ENCODE peak calls at places on chromosomes 11 and 22, in four cellular contexts. One of them, this sample, is unnamed.

GRCh38 chr11:95545116-95545875 is 244.3 kb downstream of the FAM76B start:
- DNase-seq in HepG2: no peak
- DNase-seq in GM12878: no peak
- DNase-seq in H1: no peak
- DNase-seq in this sample: no peak

GRCh38 chr11:101706541-101706940 is 122.7 kb upstream of the TRPC6 start:
- DNase-seq in HepG2: no peak
- DNase-seq in GM12878: no peak
- DNase-seq in H1: no peak
- DNase-seq in this sample: no peak

GRCh38 chr11:2885017-2885675 is 429 bp downstream of the CDKN1C start:
- DNase-seq in HepG2: no peak
- DNase-seq in GM12878: no peak
- DNase-seq in H1: no peak
- DNase-seq in this sample: no peak

GRCh38 chr22:27240298-27240885 is 561.2 kb downstream of the MN1 start:
- DNase-seq in HepG2: no peak
- DNase-seq in GM12878: no peak
- DNase-seq in H1: no peak
- DNase-seq in this sample: no peak

GRCh38 chr22:30826670-30827355 is 132.1 kb downstream of the OSBP2 start:
- DNase-seq in HepG2: no peak
- DNase-seq in GM12878: no peak
- DNase-seq in H1: peak
- DNase-seq in this sample: no peak

GRCh38 chr22:16699336-16699735 is 106.7 kb upstream of the CCT8L2 start:
- DNase-seq in HepG2: no peak
- DNase-seq in GM12878: no peak
- DNase-seq in H1: no peak
- DNase-seq in this sample: no peak

GRCh38 chr11:76419896-76420295 is 24.9 kb upstream of the EMSY start:
- DNase-seq in HepG2: peak
- DNase-seq in GM12878: no peak
- DNase-seq in H1: peak
- DNase-seq in this sample: peak

GRCh38 chr11:125299821-125300220 is 135.3 kb downstream of the PKNOX2 start:
- DNase-seq in HepG2: no peak
- DNase-seq in GM12878: no peak
- DNase-seq in H1: no peak
- DNase-seq in this sample: no peak

GRCh38 chr11:117230981-117231636 is 764 bp downstream of the PCSK7 start:
- DNase-seq in HepG2: no peak
- DNase-seq in GM12878: no peak
- DNase-seq in H1: no peak
- DNase-seq in this sample: no peak

GRCh38 chr11:70582886-70583641 is 184.7 kb downstream of the CTTN start:
- DNase-seq in HepG2: no peak
- DNase-seq in GM12878: no peak
- DNase-seq in H1: no peak
- DNase-seq in this sample: no peak

GRCh38 chr11:22780914-22781593 is 48.5 kb downstream of the SVIP start:
- DNase-seq in HepG2: no peak
- DNase-seq in GM12878: no peak
- DNase-seq in H1: no peak
- DNase-seq in this sample: no peak

GRCh38 chr22:17910561-17911311 is 113.6 kb downstream of the MICAL3 start:
- DNase-seq in HepG2: no peak
- DNase-seq in GM12878: no peak
- DNase-seq in H1: peak
- DNase-seq in this sample: peak

GRCh38 chr11:128323381-128323780 is 264.0 kb downstream of the ETS1 start:
- DNase-seq in HepG2: no peak
- DNase-seq in GM12878: no peak
- DNase-seq in H1: no peak
- DNase-seq in this sample: no peak

GRCh38 chr11:77039491-77040400 is 5.5 kb downstream of the B3GNT6 start:
- DNase-seq in HepG2: no peak
- DNase-seq in GM12878: no peak
- DNase-seq in H1: peak
- DNase-seq in this sample: peak

GRCh38 chr11:69018924-69019323 is 5.9 kb upstream of the MRGPRF start:
- DNase-seq in HepG2: no peak
- DNase-seq in GM12878: no peak
- DNase-seq in H1: no peak
- DNase-seq in this sample: no peak

GRCh38 chr11:69808708-69809107 is 10.5 kb downstream of the FGF3 start:
- DNase-seq in HepG2: no peak
- DNase-seq in GM12878: no peak
- DNase-seq in H1: no peak
- DNase-seq in this sample: no peak

GRCh38 chr11:86145439-86146156 is 76.7 kb upstream of the PICALM start:
- DNase-seq in HepG2: peak
- DNase-seq in GM12878: no peak
- DNase-seq in H1: no peak
- DNase-seq in this sample: no peak

GRCh38 chr22:43905681-43906080 is 13.9 kb upstream of the PNPLA5 start:
- DNase-seq in HepG2: no peak
- DNase-seq in GM12878: no peak
- DNase-seq in H1: no peak
- DNase-seq in this sample: no peak

GRCh38 chr22:42972592-42973535 is 42.1 kb downstream of the PACSIN2 start:
- DNase-seq in HepG2: no peak
- DNase-seq in GM12878: no peak
- DNase-seq in H1: no peak
- DNase-seq in this sample: no peak

GRCh38 chr22:38085056-38085455 is 1.1 kb upstream of the SLC16A8 start:
- DNase-seq in HepG2: no peak
- DNase-seq in GM12878: no peak
- DNase-seq in H1: no peak
- DNase-seq in this sample: no peak

GRCh38 chr11:131914299-131914902 is 544.0 kb downstream of the NTM start:
- DNase-seq in HepG2: no peak
- DNase-seq in GM12878: no peak
- DNase-seq in H1: no peak
- DNase-seq in this sample: no peak

GRCh38 chr11:69402251-69402892 is 79.1 kb upstream of the LINC01488 start:
- DNase-seq in HepG2: no peak
- DNase-seq in GM12878: no peak
- DNase-seq in H1: no peak
- DNase-seq in this sample: no peak

GRCh38 chr11:133720951-133721350 is 124.4 kb downstream of the SPATA19 start:
- DNase-seq in HepG2: no peak
- DNase-seq in GM12878: no peak
- DNase-seq in H1: no peak
- DNase-seq in this sample: no peak

GRCh38 chr11:113994077-113994954 is 19.4 kb downstream of the HTR3A start:
- DNase-seq in HepG2: no peak
- DNase-seq in GM12878: no peak
- DNase-seq in H1: peak
- DNase-seq in this sample: no peak

GRCh38 chr11:24496728-24497396 is at the start of gene LUZP2:
- DNase-seq in HepG2: no peak
- DNase-seq in GM12878: no peak
- DNase-seq in H1: peak
- DNase-seq in this sample: peak

GRCh38 chr11:19746081-19746480 is 33.4 kb downstream of the NAV2 start:
- DNase-seq in HepG2: no peak
- DNase-seq in GM12878: no peak
- DNase-seq in H1: no peak
- DNase-seq in this sample: no peak

GRCh38 chr22:17281026-17281809 is 62.0 kb upstream of the ADA2 start:
- DNase-seq in HepG2: no peak
- DNase-seq in GM12878: no peak
- DNase-seq in H1: no peak
- DNase-seq in this sample: no peak

GRCh38 chr11:65382804-65383368 is 440 bp upstream of the SLC25A45 start:
- DNase-seq in HepG2: no peak
- DNase-seq in GM12878: no peak
- DNase-seq in H1: no peak
- DNase-seq in this sample: no peak

GRCh38 chr22:19876314-19876940 is 21.8 kb upstream of the GNB1L start:
- DNase-seq in HepG2: no peak
- DNase-seq in GM12878: no peak
- DNase-seq in H1: peak
- DNase-seq in this sample: no peak

DNA sequence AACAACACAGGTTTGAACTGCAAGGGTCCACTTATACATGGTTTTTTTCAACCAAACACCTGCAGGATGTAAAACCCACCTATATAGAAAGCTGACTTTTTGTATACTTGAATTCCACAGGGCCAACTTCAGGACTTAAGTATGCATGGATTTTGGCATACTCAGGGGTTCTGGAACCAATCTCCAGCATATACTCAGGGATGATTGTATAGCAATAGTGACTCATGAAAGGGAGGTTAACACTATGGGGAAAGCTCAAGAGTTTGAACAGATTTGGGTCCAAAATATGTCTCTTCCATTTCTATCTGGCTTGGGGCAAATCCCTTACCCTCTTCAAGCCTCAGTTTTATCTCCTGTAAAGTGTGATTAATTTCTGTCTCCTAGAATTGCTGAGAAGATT is 94.9 kb downstream of the MICAL2 start:
- DNase-seq in HepG2: no peak
- DNase-seq in GM12878: no peak
- DNase-seq in H1: no peak
- DNase-seq in this sample: no peak
- TF ChIP-seq SUZ12 in HepG2: no peak
- TF ChIP-seq SUZ12 in GM12878: no peak
- TF ChIP-seq SUZ12 in H1: no peak
- TF ChIP-seq SUZ12 in this sample: no peak

GRCh38 chr11:112961751-112962747 is 829 bp downstream of the NCAM1 start:
- DNase-seq in HepG2: no peak
- DNase-seq in GM12878: no peak
- DNase-seq in H1: peak
- DNase-seq in this sample: no peak
- TF ChIP-seq YY1 in HepG2: no peak
- TF ChIP-seq YY1 in GM12878: no peak
- TF ChIP-seq YY1 in H1: no peak
- TF ChIP-seq YY1 in this sample: no peak

GRCh38 chr11:58905141-58905715 is 34.1 kb upstream of the GLYATL1 start:
- DNase-seq in HepG2: no peak
- DNase-seq in GM12878: no peak
- DNase-seq in H1: peak
- DNase-seq in this sample: peak

GRCh38 chr11:58902881-58903280 is 36.4 kb upstream of the GLYATL1 start:
- DNase-seq in HepG2: no peak
- DNase-seq in GM12878: no peak
- DNase-seq in H1: no peak
- DNase-seq in this sample: no peak

GRCh38 chr11:58898106-58898505 is 41.2 kb upstream of the GLYATL1 start:
- DNase-seq in HepG2: no peak
- DNase-seq in GM12878: no peak
- DNase-seq in H1: no peak
- DNase-seq in this sample: no peak

GRCh38 chr11:58905716-58906547 is 33.4 kb upstream of the GLYATL1 start:
- DNase-seq in HepG2: no peak
- DNase-seq in GM12878: no peak
- DNase-seq in H1: peak
- DNase-seq in this sample: peak

DNA sequence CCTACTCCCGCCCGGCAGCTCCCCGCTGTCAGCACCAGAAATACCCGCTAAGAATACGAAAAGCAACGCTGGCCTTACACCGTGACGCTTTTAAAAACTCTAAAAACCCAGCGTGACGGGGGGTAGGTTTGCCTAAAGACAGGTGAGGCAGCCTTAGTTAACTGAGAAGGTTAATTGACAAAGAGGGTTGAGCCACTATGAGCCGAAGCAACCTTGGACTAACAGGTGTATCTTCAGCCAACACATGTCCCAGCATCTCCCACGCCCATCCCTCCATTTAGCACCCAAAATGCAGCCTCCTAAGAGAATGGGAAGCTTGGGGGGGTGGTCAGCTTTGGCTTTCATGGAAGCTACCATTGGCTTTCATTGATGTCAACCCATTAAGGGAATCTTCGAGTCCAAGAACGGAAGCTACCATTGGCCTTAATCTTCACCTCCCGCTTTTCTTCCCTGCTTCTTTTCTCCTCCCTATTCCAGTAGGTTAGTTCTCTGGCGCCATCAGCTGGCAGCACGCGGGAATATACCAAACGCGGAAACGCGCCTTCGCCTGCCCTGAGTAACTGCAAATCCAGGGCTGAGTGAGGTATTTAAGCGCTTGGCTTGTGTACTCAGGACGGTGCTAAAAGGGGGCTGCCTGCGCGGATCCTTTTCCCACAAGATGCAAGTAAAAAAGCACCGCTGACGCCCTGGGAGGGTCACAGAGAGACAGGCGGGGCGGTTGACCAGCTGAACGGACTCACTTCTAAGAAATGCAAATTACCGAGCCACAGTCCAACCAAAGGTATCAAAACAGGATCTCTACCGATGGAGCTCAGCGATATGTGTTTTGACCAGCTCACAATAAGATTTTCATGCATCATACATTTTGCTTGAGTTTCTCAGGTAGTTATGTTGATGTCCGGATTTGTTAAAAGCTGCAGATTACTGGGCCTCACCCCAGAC is 38.5 kb upstream of the GLYATL1 start:
- DNase-seq in HepG2: peak
- DNase-seq in GM12878: peak
- DNase-seq in H1: peak
- DNase-seq in this sample: peak
- TF ChIP-seq SUZ12 in HepG2: no peak
- TF ChIP-seq SUZ12 in GM12878: no peak
- TF ChIP-seq SUZ12 in H1: no peak
- TF ChIP-seq SUZ12 in this sample: no peak

GRCh38 chr11:73401217-73401923 is 25.2 kb downstream of the RELT start:
- DNase-seq in HepG2: no peak
- DNase-seq in GM12878: no peak
- DNase-seq in H1: no peak
- DNase-seq in this sample: no peak
- TF ChIP-seq YY1 in HepG2: no peak
- TF ChIP-seq YY1 in GM12878: no peak
- TF ChIP-seq YY1 in H1: no peak
- TF ChIP-seq YY1 in this sample: no peak

DNA sequence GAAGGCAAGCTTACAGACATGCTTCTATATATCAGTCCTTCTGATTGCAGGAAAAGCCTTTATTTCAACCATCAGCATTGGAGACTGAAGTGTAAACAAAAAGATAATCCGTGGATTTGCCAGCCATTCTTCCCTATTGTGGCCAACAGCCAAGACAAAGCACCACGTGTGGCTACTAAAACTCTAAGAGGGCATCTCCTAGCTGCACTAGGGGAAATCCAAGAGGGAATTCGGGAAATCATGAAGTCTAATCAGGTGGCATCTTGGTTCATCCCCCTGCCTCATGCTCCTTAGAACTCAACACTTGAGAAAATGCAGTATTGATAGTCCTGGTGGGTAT is 71.5 kb downstream of the NAT10 start:
- DNase-seq in HepG2: no peak
- DNase-seq in GM12878: no peak
- DNase-seq in H1: no peak
- DNase-seq in this sample: no peak
- TF ChIP-seq SUZ12 in HepG2: no peak
- TF ChIP-seq SUZ12 in GM12878: no peak
- TF ChIP-seq SUZ12 in H1: no peak
- TF ChIP-seq SUZ12 in this sample: no peak